ENCODE peak calls at places on chromosomes 5 and 9, in seven cellular contexts. F is SW 1271, T is HT1080, B is adipocyte, R is progenitor cell of endocrine pancreas, Z is EH, O is body of pancreas. E is an unnamed sample.

GRCh38 chr5:150763023-150763793 is 4.4 kb upstream of the DCTN4 start:
- DNase-seq in F (no peak), T (peak), B (peak), R (no peak), Z (peak), O (peak), E (peak)

GRCh38 chr9:75918909-75919308 is 28.4 kb downstream of the PCSK5 start:
- DNase-seq in F (no peak), T (no peak), B (no peak), R (no peak), Z (no peak), O (no peak), E (no peak)

GRCh38 chr5:59484618-59485017 is 408.9 kb downstream of the PDE4D start:
- DNase-seq in F (no peak), T (no peak), B (no peak), R (no peak), Z (no peak), O (no peak), E (no peak)

GRCh38 chr5:107593009-107593408 is 77.7 kb downstream of the EFNA5 start:
- DNase-seq in F (no peak), T (no peak), B (no peak), R (no peak), Z (no peak), O (no peak), E (no peak)

GRCh38 chr9:109317979-109318671 is 2.7 kb downstream of the EPB41L4B start:
- DNase-seq in F (no peak), T (no peak), B (no peak), R (no peak), Z (no peak), O (peak), E (no peak)

GRCh38 chr9:110828148-110828730 is 159.6 kb downstream of the MUSK start:
- DNase-seq in F (no peak), T (no peak), B (peak), R (no peak), Z (peak), O (peak), E (peak)

GRCh38 chr9:111891910-111892499 is 4.6 kb upstream of the UGCG start:
- DNase-seq in F (no peak), T (no peak), B (no peak), R (no peak), Z (peak), O (no peak), E (no peak)

GRCh38 chr9:6106576-6107339 is 91.3 kb upstream of the RANBP6 start:
- DNase-seq in F (no peak), T (peak), B (peak), R (no peak), Z (peak), O (peak), E (peak)

GRCh38 chr5:141951341-141951781 is 6.6 kb downstream of the PCDH12 start:
- DNase-seq in F (no peak), T (no peak), B (no peak), R (no peak), Z (no peak), O (no peak), E (no peak)

GRCh38 chr5:9546973-9547947 is 1.4 kb upstream of the SEMA5A start:
- DNase-seq in F (no peak), T (peak), B (peak), R (no peak), Z (peak), O (peak), E (peak)

GRCh38 chr5:165502893-165503696 is 1997.7 kb downstream of the MAT2B start:
- DNase-seq in F (no peak), T (peak), B (no peak), R (no peak), Z (no peak), O (no peak), E (no peak)

GRCh38 chr9:113619156-113619861 is 155.8 kb downstream of the RGS3 start:
- DNase-seq in F (no peak), T (no peak), B (no peak), R (no peak), Z (no peak), O (peak), E (no peak)

GRCh38 chr5:35803221-35803651 is 53.5 kb upstream of the IL7R start:
- DNase-seq in F (no peak), T (peak), B (peak), R (no peak), Z (peak), O (peak), E (peak)

GRCh38 chr9:23567756-23568155 is 258.3 kb downstream of the ELAVL2 start:
- DNase-seq in F (no peak), T (no peak), B (no peak), R (no peak), Z (no peak), O (no peak), E (no peak)

GRCh38 chr5:134136221-134136631 is 21.7 kb downstream of the TCF7 start:
- DNase-seq in F (no peak), T (no peak), B (no peak), R (no peak), Z (no peak), O (peak), E (no peak)

GRCh38 chr9:127384016-127384730 is 12.8 kb upstream of the SLC2A8 start:
- DNase-seq in F (no peak), T (no peak), B (no peak), R (no peak), Z (no peak), O (no peak), E (no peak)

GRCh38 chr5:37121027-37121426 is 128.1 kb downstream of the CPLANE1 start:
- DNase-seq in F (no peak), T (no peak), B (no peak), R (no peak), Z (no peak), O (no peak), E (no peak)

GRCh38 chr9:127574089-127574921 is 37.8 kb upstream of the STXBP1 start:
- DNase-seq in F (peak), T (peak), B (peak), R (no peak), Z (peak), O (peak), E (peak)

GRCh38 chr5:78287169-78287568 is 7.3 kb downstream of the AP3B1 start:
- DNase-seq in F (no peak), T (no peak), B (no peak), R (no peak), Z (no peak), O (no peak), E (no peak)

GRCh38 chr5:58475404-58475803 is 15.5 kb upstream of the PLK2 start:
- DNase-seq in F (no peak), T (no peak), B (no peak), R (no peak), Z (no peak), O (no peak), E (no peak)

E was measured in fibroblast of gingiva.